ENCODE peak calls at places on chromosomes 5 and 9, in eight cellular contexts. L, E, G, A, V, T, R and N are unnamed samples.

GRCh38 chr5:167217097-167217743 is 1074.2 kb upstream of the WWC1 start:
- DNase-seq in A (peak; percentile 1), R (no peak), G (no peak), E (no peak), T (no peak), L (no peak), V (no peak), N (no peak)

GRCh38 chr5:108297042-108297596 is 84.8 kb downstream of the FBXL17 start:
- DNase-seq in V (no peak), R (no peak), L (no peak), T (no peak), E (no peak), G (no peak), A (no peak), N (no peak)

GRCh38 chr9:133528887-133529262 is 4.1 kb upstream of the MYMK start:
- DNase-seq in E (no peak), T (no peak), L (no peak), V (no peak), R (no peak), G (no peak), A (no peak), N (no peak)

GRCh38 chr9:94147776-94148175 is 63.5 kb downstream of the PTPDC1 start:
- DNase-seq in T (no peak), A (no peak), G (no peak), V (no peak), L (no peak), R (no peak), E (no peak), N (no peak)

GRCh38 chr5:1431021-1431811 is 14.0 kb downstream of the SLC6A3 start:
- DNase-seq in E (peak; percentile 42), G (no peak), R (no peak), L (no peak), V (no peak), A (no peak), T (no peak), N (no peak)

GRCh38 chr5:89769975-89770374 is 639.6 kb downstream of the CETN3 start:
- DNase-seq in R (no peak), A (peak; percentile 75), G (peak; percentile 25), L (peak; percentile 1), E (no peak), T (peak; percentile 29), V (no peak), N (peak; percentile 59)

GRCh38 chr5:124259017-124259416 is 487.4 kb downstream of the ZNF608 start:
- DNase-seq in A (no peak), R (no peak), L (no peak), T (no peak), G (no peak), V (no peak), E (no peak), N (no peak)

GRCh38 chr5:116652903-116653302 is 78.3 kb upstream of the SEMA6A start:
- DNase-seq in L (no peak), R (no peak), A (peak; percentile 23), E (no peak), V (no peak), T (peak; percentile 12), G (no peak), N (peak; percentile 39)

GRCh38 chr9:122133263-122133983 is 26.2 kb downstream of the NDUFA8 start:
- DNase-seq in V (no peak), A (no peak), R (no peak), T (no peak), E (no peak), L (no peak), G (no peak), N (peak; percentile 45)

GRCh38 chr5:98839469-98840383 is 66.3 kb downstream of the RGMB start:
- DNase-seq in G (peak; percentile 8), R (no peak), L (peak; percentile 29), V (peak; percentile 14), T (peak; percentile 16), A (no peak), E (no peak), N (peak; percentile 40)

GRCh38 chr5:134075102-134075501 is 39.4 kb upstream of the TCF7 start:
- DNase-seq in E (no peak), G (no peak), V (no peak), L (no peak), R (no peak), A (no peak), T (no peak), N (no peak)

GRCh38 chr5:600551-601541 is 11.3 kb upstream of the CEP72 start:
- DNase-seq in T (no peak), V (no peak), G (no peak), L (no peak), R (no peak), A (no peak), E (peak; percentile 37), N (no peak)

DNA sequence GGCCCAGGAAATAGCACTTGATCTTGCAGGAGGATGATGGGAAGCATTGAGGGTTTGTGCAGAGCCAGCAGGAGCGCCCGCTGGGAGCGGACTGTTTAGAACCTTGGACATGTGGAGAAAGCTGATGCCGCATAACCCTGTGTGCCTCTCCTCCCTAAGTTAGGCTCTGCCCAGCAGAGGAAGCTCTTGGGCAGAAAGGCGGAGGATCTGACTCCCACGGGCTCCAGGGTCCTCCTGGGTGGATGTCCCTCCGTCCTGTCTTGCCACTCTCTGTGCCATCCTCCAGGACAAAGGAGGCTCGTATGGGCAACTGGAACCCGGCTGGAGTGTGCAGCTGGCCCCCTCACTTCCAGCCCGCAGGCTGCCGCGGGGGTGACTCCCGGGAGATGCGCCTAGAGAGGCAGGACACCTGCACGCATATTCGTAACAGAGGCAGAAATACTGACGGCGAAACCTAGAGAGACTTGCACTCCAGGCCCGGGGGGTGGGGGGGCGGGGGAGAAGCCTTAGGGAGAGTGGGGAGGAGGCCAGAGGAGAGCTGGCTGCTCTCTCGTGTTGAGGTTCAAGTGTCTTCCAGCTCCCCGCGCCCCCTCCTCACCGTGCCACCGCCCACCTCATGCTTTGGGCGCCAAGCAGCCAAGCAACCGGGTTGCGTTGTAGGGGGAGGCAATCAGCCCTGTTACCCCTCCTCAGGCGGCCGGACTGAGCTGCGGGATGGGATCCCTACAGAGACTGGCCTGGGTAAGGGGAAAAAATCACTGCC is 5.4 kb upstream of the FOXE1 start:
- DNase-seq in R (no peak), E (no peak), L (no peak), A (no peak), T (no peak), G (no peak), V (no peak), N (no peak)
- H3K4me3 ChIP-seq in R (no peak overlapping the region), E (no peak overlapping the region), L (no peak overlapping the region), A (no peak overlapping the region), T (no peak overlapping the region), G (no peak overlapping the region), V (no peak overlapping the region), N (no peak overlapping the region)

GRCh38 chr5:3593771-3594513 is 1.7 kb upstream of the IRX1 start:
- DNase-seq in V (no peak), L (no peak), R (no peak), T (peak; percentile 38), G (no peak), E (no peak), A (peak; percentile 6), N (no peak)

GRCh38 chr5:3596261-3596825 is 711 bp downstream of the IRX1 start:
- DNase-seq in V (no peak), R (no peak), T (peak; percentile 7), A (peak; percentile 19), G (peak; percentile 18), L (no peak), E (no peak), N (no peak)

GRCh38 chr5:3597002-3597726 is 1.5 kb downstream of the IRX1 start:
- DNase-seq in G (peak; percentile 6), L (no peak), A (peak; percentile 50), E (no peak), V (no peak), R (no peak), T (peak; percentile 12), N (no peak)

GRCh38 chr5:3594514-3595101 is 1.0 kb upstream of the IRX1 start:
- DNase-seq in V (no peak), G (peak; percentile 18), A (peak; percentile 46), T (peak; percentile 14), L (no peak), E (no peak), R (no peak), N (no peak)

GRCh38 chr5:3595102-3595961 is at the start of gene IRX1:
- DNase-seq in T (peak; percentile 40), G (peak; percentile 26), L (no peak), R (no peak), V (no peak), E (no peak), A (peak; percentile 56), N (no peak)
- H3K4me3 ChIP-seq in T (peak within 1 kb of the TSS; percentile 50), G (peak within 1 kb of the TSS; percentile 63), L (no peak within 1 kb of the TSS), R (no peak within 1 kb of the TSS), V (no peak within 1 kb of the TSS), E (no peak within 1 kb of the TSS), A (peak within 1 kb of the TSS; percentile 58), N (no peak within 1 kb of the TSS)

DNA sequence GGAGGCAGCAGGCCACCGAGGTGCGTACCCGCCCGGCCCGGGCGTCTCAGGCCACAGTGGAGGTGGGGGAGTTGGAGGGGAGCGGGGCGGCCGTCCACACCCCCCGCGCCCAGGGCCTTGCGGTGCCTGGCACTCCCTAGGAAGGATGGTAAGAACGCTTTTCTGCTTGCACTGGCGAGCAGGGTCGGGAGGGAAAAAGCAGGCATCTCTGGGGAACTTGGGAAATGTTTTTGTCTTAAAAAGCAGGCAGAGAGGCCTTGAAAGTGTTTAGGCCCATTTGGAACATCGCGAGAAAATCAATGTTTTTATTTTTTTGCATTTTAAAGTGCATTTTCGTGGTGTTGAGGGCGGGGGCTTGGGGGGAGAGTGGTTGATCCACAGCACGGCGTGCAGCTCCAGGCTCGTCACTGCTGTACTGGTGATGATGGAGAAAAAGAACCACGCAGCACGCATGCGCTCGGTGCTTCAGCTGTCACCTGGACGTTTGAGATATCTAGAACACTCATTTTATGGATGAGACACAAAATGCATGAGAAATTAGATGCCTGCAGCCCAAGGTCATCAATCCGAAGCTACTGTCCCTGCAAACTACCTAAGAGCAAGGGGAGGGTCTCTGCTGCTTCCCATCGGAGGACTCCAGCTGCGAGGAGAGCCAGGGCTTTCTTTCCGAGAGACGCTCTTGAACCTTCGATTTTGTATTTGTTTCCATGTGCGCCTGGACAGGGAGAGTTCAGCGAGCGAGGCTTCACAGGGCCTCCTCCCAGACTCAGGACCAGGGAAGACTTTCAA is 2.2 kb downstream of the DMRT2 start:
- DNase-seq in R (no peak), V (no peak), A (no peak), E (no peak), T (no peak), G (no peak), L (no peak), N (no peak)
- H3K4me3 ChIP-seq in R (no peak overlapping the region), V (no peak overlapping the region), A (no peak overlapping the region), E (peak overlapping the region; percentile 15), T (no peak overlapping the region), G (peak overlapping the region; percentile 25), L (no peak overlapping the region), N (no peak overlapping the region)

GRCh38 chr5:93578813-93579560 is 2.0 kb downstream of the NR2F1-AS1 start:
- DNase-seq in V (no peak), G (no peak), E (no peak), T (peak; percentile 71), A (peak; percentile 84), L (peak; percentile 85), R (no peak), N (peak; percentile 82)
- H3K4me3 ChIP-seq in V (no peak overlapping the region), G (peak overlapping the region; percentile 89), E (no peak overlapping the region), T (peak overlapping the region; percentile 85), A (peak overlapping the region; percentile 76), L (peak overlapping the region; percentile 92), R (peak overlapping the region; percentile 12), N (peak overlapping the region; percentile 89)